ENCODE peak calls at places on chromosomes 16 and 17, in seven cellular contexts. Z is hepatocyte, U is psoas muscle, Y is left ventricle myocardium inferior, X is left lung, T is IMR-90, W is mesendoderm. B is an unnamed sample. For H3K4me1, the result is how much of the 10 kb centered on the place peaks cover.

GRCh38 chr17:83192161-83192788 is 112.9 kb downstream of the METRNL start:
- DNase-seq in Z (no peak), U (peak), Y (peak), X (peak), T (peak), W (no peak), B (peak)

GRCh38 chr17:3004925-3005324 is 58.5 kb downstream of the OR1D5 start:
- DNase-seq in Z (no peak), U (no peak), Y (no peak), X (peak), T (no peak), W (no peak), B (no peak)

GRCh38 chr16:9138731-9139501 is 47.5 kb downstream of the HAPSTR1 start:
- DNase-seq in Z (peak), U (peak), Y (peak), X (peak), T (peak), W (peak), B (peak)

GRCh38 chr16:73311857-73312723 is 264.2 kb upstream of the ZFHX3 start:
- DNase-seq in Z (no peak), U (no peak), Y (no peak), X (no peak), T (peak), W (no peak), B (no peak)

GRCh38 chr17:2062571-2063183 is 7.8 kb downstream of the HIC1 start:
- DNase-seq in Z (no peak), U (peak), Y (no peak), X (no peak), T (peak), W (peak), B (no peak)

GRCh38 chr17:34131386-34131785 is 123.7 kb upstream of the CCL2 start:
- DNase-seq in Z (no peak), U (no peak), Y (peak), X (no peak), T (no peak), W (no peak), B (no peak)

GRCh38 chr17:41524261-41524660 is 3.8 kb downstream of the KRT19 start:
- DNase-seq in Z (no peak), U (no peak), Y (no peak), X (no peak), T (no peak), W (no peak), B (no peak)

GRCh38 chr17:50066995-50067394 is 11.1 kb downstream of the ITGA3 start:
- DNase-seq in Z (no peak), U (peak), Y (no peak), X (no peak), T (no peak), W (no peak), B (no peak)

DNA sequence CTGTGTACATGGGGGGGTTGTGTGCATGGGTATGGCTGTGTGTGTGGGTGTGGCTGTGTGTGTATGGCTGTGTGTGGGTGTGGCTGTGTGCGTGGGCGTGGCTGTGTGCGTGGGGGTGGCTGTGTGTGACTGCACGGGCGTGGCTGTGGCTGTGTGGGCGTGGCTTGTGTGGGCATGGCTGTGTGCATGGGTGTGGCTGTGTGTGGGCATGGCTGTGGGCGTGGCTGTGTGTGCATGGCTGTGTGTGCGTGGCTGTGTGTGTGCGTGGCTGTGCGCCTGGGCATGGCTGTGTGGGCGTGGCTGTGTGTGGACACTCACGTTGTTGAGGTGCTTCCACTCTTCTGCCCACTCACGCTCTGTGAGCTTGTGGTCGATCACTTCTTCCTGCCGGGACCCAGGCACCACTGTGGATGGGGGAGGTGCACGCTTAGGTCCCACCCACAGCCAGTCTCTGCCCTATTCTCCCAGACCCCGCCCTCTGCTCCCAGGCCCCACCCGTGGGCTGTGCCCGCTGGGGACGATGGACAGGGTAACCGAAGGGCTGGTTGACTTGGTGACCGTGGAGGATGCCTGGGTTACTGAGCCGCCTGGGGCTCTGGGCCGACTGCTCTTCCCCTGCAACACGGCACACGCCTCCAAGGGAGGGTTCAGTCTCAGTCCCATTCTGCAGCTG is 16.0 kb upstream of the PABPN1L start:
- DNase-seq in Z (no peak), U (no peak), Y (no peak), X (no peak), T (no peak), W (no peak), B (no peak)
- H3K4me1 ChIP-seq in Z (under half), U (under half), Y (under half), X (under half), T (under half), W (under half), B (under half)

DNA sequence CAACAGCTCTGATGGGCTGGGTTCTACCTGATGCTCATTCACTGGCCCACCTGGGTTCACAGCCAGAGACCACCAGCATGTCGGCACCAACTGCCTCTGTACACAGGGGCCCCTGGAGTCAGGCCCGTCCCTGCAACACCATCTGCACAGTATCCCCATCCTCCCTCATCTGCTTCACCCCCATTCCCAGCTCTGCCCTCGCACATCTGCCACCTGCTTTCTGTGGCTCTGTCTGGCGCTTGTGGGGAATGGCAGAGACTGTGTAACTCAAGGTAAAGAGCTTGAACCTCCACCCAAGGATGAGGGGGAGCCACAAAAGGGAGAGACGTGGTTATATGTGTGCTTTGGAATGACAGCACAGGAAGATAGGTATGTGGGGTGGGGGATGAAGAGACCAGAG is 27.2 kb downstream of the SMPD3 start:
- DNase-seq in Z (no peak), U (no peak), Y (no peak), X (no peak), T (no peak), W (no peak), B (no peak)
- H3K4me1 ChIP-seq in Z (under half), U (under half), Y (under half), X (under half), T (under half), W (under half), B (under half)

GRCh38 chr16:3950343-3951193 is 70.1 kb upstream of the CREBBP start:
- DNase-seq in Z (peak), U (peak), Y (peak), X (peak), T (peak), W (no peak), B (peak)
- H3K4me1 ChIP-seq in Z (under half), U (under half), Y (half or more), X (under half), T (under half), W (under half), B (half or more)

GRCh38 chr17:79520893-79521210 is 90.0 kb downstream of the RBFOX3 start:
- DNase-seq in Z (no peak), U (no peak), Y (no peak), X (peak), T (no peak), W (no peak), B (no peak)

GRCh38 chr17:79520134-79520892 is 90.5 kb downstream of the RBFOX3 start:
- DNase-seq in Z (no peak), U (no peak), Y (no peak), X (peak), T (no peak), W (no peak), B (no peak)

GRCh38 chr17:79519152-79519523 is 91.7 kb downstream of the RBFOX3 start:
- DNase-seq in Z (no peak), U (no peak), Y (no peak), X (peak), T (no peak), W (no peak), B (no peak)

GRCh38 chr17:79518330-79519151 is 92.3 kb downstream of the RBFOX3 start:
- DNase-seq in Z (no peak), U (no peak), Y (no peak), X (peak), T (no peak), W (no peak), B (no peak)

DNA sequence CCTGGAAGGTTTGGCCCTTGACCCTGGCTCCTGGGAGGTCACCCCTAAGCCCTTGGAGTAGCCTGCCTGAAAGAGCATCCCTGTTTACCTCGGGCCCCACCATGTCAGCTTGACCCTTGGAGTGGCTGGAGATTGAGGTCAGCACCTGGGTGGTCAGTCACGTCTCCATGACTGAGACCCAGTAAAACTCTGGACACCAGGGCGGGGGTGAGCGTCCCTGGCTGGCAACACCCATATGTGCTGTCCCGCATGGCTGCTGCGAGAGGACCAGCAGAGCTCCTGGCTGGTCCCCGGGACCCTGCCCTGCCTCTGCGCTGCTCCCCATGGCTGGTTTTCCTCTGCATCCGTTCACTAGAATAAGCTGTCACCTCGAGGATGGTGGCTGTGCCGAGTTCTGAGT is 91.2 kb downstream of the RBFOX3 start:
- DNase-seq in Z (no peak), U (no peak), Y (no peak), X (peak), T (no peak), W (no peak), B (no peak)
- H3K4me1 ChIP-seq in Z (under half), U (under half), Y (under half), X (under half), T (under half), W (under half), B (under half)

GRCh38 chr17:48841395-48841831 is 10.6 kb downstream of the CALCOCO2 start:
- DNase-seq in Z (no peak), U (no peak), Y (no peak), X (no peak), T (peak), W (no peak), B (peak)
- H3K4me1 ChIP-seq in Z (under half), U (under half), Y (half or more), X (under half), T (under half), W (under half), B (under half)

GRCh38 chr16:48409839-48410610 is 24.8 kb upstream of the SIAH1 start:
- DNase-seq in Z (peak), U (no peak), Y (no peak), X (no peak), T (peak), W (no peak), B (peak)
- H3K4me1 ChIP-seq in Z (under half), U (under half), Y (under half), X (under half), T (under half), W (under half), B (under half)

DNA sequence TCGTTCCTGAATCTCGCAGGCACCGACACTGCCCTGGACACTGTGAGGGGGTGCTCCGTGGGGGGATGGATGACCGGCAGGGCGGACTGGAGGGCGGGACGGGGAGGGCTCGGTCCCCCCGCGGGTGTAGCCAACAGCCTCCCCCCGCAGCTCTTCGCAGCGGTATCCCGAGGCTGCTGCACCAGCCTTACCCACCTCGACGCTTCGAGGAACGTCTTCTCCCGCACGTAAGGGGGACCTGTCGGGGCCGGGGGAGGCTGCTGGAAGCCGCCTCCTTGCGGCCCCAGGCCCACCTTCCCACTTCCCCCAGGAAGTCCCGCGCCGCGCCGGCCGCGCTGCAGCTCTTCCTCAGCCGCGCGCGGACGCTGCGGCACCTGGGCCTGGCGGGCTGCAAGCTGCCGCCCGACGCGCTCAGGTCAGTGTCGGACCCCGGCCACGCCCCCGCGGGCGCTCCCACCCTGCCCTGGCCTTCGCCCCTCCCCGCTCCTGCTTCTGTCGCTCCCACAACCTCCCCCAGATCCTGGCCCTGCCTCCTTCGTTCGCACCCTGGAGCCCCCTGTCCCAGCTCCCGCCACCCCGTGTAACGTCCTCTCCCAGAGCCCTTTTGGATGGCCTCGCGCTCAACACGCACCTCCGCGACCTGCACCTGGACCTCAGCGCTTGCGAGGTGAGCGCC is 3.3 kb downstream of the CARMIL2 start:
- DNase-seq in Z (no peak), U (no peak), Y (no peak), X (peak), T (no peak), W (no peak), B (no peak)
- H3K4me1 ChIP-seq in Z (under half), U (under half), Y (under half), X (under half), T (under half), W (under half), B (under half)

GRCh38 chr17:38595892-38596291 is 9.9 kb downstream of the SRCIN1 start:
- DNase-seq in Z (no peak), U (no peak), Y (no peak), X (no peak), T (no peak), W (no peak), B (no peak)
- H3K4me1 ChIP-seq in Z (under half), U (under half), Y (under half), X (under half), T (under half), W (under half), B (under half)

GRCh38 chr17:17557796-17558195 is 33.7 kb downstream of the PEMT start:
- DNase-seq in Z (no peak), U (peak), Y (peak), X (no peak), T (no peak), W (no peak), B (no peak)
- H3K4me1 ChIP-seq in Z (under half), U (under half), Y (under half), X (under half), T (under half), W (under half), B (under half)

DNA sequence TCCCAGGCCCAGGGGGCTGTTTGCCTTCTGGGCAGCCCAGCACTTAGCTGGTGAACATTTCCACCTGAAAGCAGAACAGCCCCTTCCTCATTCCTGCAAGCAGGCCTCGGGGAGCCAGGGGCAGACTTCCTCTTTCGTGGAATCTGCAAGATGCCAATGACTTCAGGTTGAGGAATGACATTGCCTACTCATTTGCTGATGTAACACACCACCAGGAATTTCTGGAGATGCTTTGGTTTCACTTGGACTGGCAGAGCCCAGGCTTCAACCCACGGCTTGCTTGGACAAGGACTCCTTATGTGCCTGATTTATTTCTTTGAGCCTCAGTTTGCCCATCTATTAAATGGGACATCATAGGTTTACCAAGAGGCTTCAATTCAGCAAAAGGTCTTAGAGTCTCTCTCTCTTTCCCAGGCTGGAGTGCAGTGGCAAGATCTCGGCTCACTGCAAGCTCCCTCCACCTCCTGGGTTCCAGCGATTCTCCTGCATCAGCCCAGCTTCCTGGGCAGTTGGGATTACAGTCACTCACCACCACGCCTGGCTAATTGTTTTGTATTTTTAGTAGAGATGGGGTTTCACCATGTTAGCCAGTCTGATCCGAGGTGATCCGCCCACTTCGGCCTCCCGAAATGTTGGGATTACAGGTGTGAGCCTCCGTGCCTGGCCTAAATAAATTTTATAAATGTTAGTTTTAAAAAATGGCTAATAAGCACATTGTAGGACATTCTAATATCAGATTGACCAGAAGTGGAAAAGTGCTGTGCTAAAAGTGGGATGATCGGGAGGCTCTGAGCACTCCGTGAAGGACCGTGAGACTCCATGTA is 874 bp upstream of the NLRP1 start:
- DNase-seq in Z (no peak), U (no peak), Y (peak), X (no peak), T (peak), W (peak), B (peak)
- H3K4me1 ChIP-seq in Z (under half), U (under half), Y (half or more), X (under half), T (under half), W (under half), B (under half)